ENCODE peak calls at places on chromosomes 11 and 22, in ten cellular contexts. R, N, H, B, F, K, D, S, O and P are unnamed samples.
A peak's percentile ranks its signal among the peaks of the same experiment; 100 is the strongest.

GRCh38 chr11:65208785-65209710 is 27.3 kb downstream of the CAPN1 start:
- DNase-seq in R (no peak), N (no peak), H (no peak), B (no peak), F (no peak), K (no peak), D (no peak), S (no peak), O (no peak), P (no peak)

GRCh38 chr22:38467904-38468760 is at the start of gene KDELR3:
- DNase-seq in R (peak; percentile 82), N (peak; percentile 79), H (peak; percentile 70), B (no peak), F (peak; percentile 53), K (peak; percentile 40), D (peak; percentile 68), S (no peak), O (no peak), P (peak; percentile 55)

GRCh38 chr22:46201059-46201757 is 48.9 kb downstream of the CDPF1 start:
- DNase-seq in R (no peak), N (no peak), H (no peak), B (no peak), F (no peak), K (no peak), D (no peak), S (no peak), O (no peak), P (no peak)

GRCh38 chr11:69144316-69144715 is 11.4 kb upstream of the SMIM38 start:
- DNase-seq in R (peak; percentile 62), N (no peak), H (peak; percentile 26), B (no peak), F (no peak), K (no peak), D (no peak), S (no peak), O (no peak), P (no peak)

GRCh38 chr11:129694538-129694937 is 121.1 kb upstream of the TMEM45B start:
- DNase-seq in R (no peak), N (peak; percentile 38), H (no peak), B (no peak), F (peak; percentile 11), K (no peak), D (no peak), S (no peak), O (no peak), P (no peak)

GRCh38 chr11:118438314-118438931 is 2.1 kb downstream of the KMT2A start:
- DNase-seq in R (peak; percentile 78), N (peak; percentile 82), H (peak; percentile 78), B (peak; percentile 53), F (peak; percentile 65), K (peak; percentile 87), D (peak; percentile 81), S (no peak), O (peak; percentile 73), P (peak; percentile 80)

GRCh38 chr22:49373289-49373666 is 454.4 kb downstream of the BRD1 start:
- DNase-seq in R (no peak), N (no peak), H (no peak), B (no peak), F (no peak), K (no peak), D (no peak), S (no peak), O (no peak), P (no peak)

GRCh38 chr11:67332081-67332691 is 21.2 kb downstream of the POLD4 start:
- DNase-seq in R (peak; percentile 38), N (no peak), H (no peak), B (no peak), F (no peak), K (no peak), D (no peak), S (no peak), O (no peak), P (no peak)

GRCh38 chr11:40388097-40388818 is 1071.2 kb downstream of the LRRC4C start:
- DNase-seq in R (peak; percentile 30), N (no peak), H (peak; percentile 63), B (no peak), F (no peak), K (no peak), D (no peak), S (peak; percentile 67), O (no peak), P (peak; percentile 41)

GRCh38 chr11:10693509-10694071 is at the start of gene IRAG1:
- DNase-seq in R (no peak), N (no peak), H (peak; percentile 67), B (no peak), F (no peak), K (peak; percentile 52), D (peak; percentile 53), S (no peak), O (no peak), P (peak; percentile 70)

GRCh38 chr22:28600546-28601143 is 79.0 kb downstream of the TTC28 start:
- DNase-seq in R (peak; percentile 58), N (peak; percentile 48), H (peak; percentile 67), B (peak; percentile 72), F (peak; percentile 64), K (peak; percentile 28), D (peak; percentile 78), S (peak; percentile 10), O (peak; percentile 63), P (peak; percentile 76)

GRCh38 chr11:65003282-65003681 is 6.5 kb upstream of the BATF2 start:
- DNase-seq in R (peak; percentile 59), N (no peak), H (peak; percentile 39), B (no peak), F (no peak), K (peak; percentile 34), D (peak; percentile 42), S (no peak), O (no peak), P (peak; percentile 28)

GRCh38 chr11:75201771-75202170 is 38.8 kb upstream of the TPBGL start:
- DNase-seq in R (no peak), N (no peak), H (no peak), B (no peak), F (no peak), K (no peak), D (no peak), S (no peak), O (no peak), P (no peak)

GRCh38 chr22:32731372-32731771 is 70.1 kb upstream of the TIMP3 start:
- DNase-seq in R (no peak), N (no peak), H (no peak), B (no peak), F (no peak), K (no peak), D (no peak), S (no peak), O (no peak), P (no peak)

GRCh38 chr11:114562166-114562916 is 2.7 kb upstream of the NXPE1 start:
- DNase-seq in R (no peak), N (no peak), H (peak; percentile 9), B (no peak), F (no peak), K (no peak), D (no peak), S (no peak), O (no peak), P (peak; percentile 22)

GRCh38 chr22:27239520-27239919 is 562.0 kb downstream of the MN1 start:
- DNase-seq in R (no peak), N (no peak), H (no peak), B (no peak), F (no peak), K (no peak), D (no peak), S (no peak), O (no peak), P (no peak)

GRCh38 chr22:27867114-27867957 is 51.7 kb downstream of the PITPNB start:
- DNase-seq in R (peak; percentile 27), N (no peak), H (no peak), B (no peak), F (no peak), K (peak; percentile 34), D (peak; percentile 18), S (no peak), O (no peak), P (no peak)

GRCh38 chr11:44789466-44789865 is 62.7 kb downstream of the TSPAN18 start:
- DNase-seq in R (no peak), N (no peak), H (no peak), B (no peak), F (no peak), K (no peak), D (no peak), S (no peak), O (no peak), P (no peak)
- H3K4me3 ChIP-seq in R (no peak overlapping the region), N (no peak overlapping the region), H (no peak overlapping the region), B (no peak overlapping the region), F (no peak overlapping the region), K (no peak overlapping the region), D (no peak overlapping the region), S (no peak overlapping the region), O (no peak overlapping the region), P (no peak overlapping the region)

GRCh38 chr11:44304091-44305084 is 5.6 kb downstream of the ALX4 start:
- DNase-seq in R (no peak), N (no peak), H (no peak), B (no peak), F (no peak), K (peak; percentile 10), D (no peak), S (no peak), O (no peak), P (no peak)
- H3K4me3 ChIP-seq in R (no peak overlapping the region), N (no peak overlapping the region), H (no peak overlapping the region), B (no peak overlapping the region), F (no peak overlapping the region), K (no peak overlapping the region), D (peak overlapping the region; percentile 3), S (no peak overlapping the region), O (peak overlapping the region; percentile 52), P (no peak overlapping the region)

GRCh38 chr22:50621948-50622722 is 5.8 kb downstream of the ARSA start:
- DNase-seq in R (peak; percentile 58), N (no peak), H (no peak), B (peak; percentile 46), F (peak; percentile 50), K (no peak), D (no peak), S (no peak), O (peak; percentile 34), P (no peak)
- H3K4me3 ChIP-seq in R (peak overlapping the region; percentile 39), N (no peak overlapping the region), H (no peak overlapping the region), B (peak overlapping the region; percentile 67), F (peak overlapping the region; percentile 50), K (no peak overlapping the region), D (no peak overlapping the region), S (peak overlapping the region; percentile 39), O (peak overlapping the region; percentile 80), P (no peak overlapping the region)

DNA sequence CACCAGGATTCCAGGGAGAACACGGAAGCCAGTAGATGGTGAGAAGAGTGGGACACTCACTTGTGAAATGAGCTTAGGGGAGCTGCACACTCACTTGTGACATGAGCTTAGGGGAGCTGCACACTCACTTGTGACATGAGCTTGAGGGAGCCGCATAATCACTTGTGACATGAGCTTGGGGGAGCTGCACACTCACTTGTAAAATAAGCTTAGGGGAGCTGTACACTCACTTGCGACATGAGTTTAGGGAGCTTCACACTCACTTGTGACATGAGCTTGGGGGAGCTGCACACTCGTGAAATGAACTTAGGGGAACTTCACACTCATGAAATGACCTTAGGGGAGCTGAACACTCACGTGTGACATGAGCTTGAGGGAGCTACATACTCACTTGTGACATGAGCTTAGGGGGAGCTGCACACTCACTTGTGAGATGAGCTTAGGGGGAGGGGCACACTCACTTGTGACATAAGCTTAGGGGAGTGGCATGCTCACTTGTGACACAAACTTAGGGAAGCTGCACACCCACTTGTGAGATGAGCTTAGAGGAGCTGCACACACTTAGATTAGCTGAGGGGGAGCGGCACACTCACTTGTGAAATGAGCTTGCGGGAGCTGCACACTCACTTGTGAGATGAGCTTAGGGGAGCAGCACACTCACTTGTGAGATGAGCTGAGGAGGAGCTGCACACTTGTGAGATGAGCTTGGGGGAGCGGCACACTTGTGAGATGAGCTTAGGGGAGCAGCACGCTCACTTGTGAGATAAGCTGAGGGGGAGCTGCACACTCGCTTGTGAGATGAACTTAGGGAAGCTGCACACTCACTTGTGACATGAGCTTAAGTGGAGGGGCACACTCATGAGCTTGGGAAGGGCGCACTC is 59.0 kb downstream of the NCAPD3 start:
- DNase-seq in R (no peak), N (no peak), H (no peak), B (no peak), F (no peak), K (no peak), D (no peak), S (no peak), O (no peak), P (no peak)
- H3K4me3 ChIP-seq in R (no peak overlapping the region), N (no peak overlapping the region), H (no peak overlapping the region), B (no peak overlapping the region), F (no peak overlapping the region), K (no peak overlapping the region), D (no peak overlapping the region), S (no peak overlapping the region), O (no peak overlapping the region), P (no peak overlapping the region)